ENCODE peak calls at places on chromosomes 6 and 20, in five cellular contexts. One of them, this sample, is unnamed.

GRCh38 chr6:4512101-4512500 is 264.1 kb upstream of the CDYL start:
- DNase-seq in left lung: no peak
- DNase-seq in caudate nucleus: no peak
- DNase-seq in fibroblast of lung: no peak
- DNase-seq in GM23338: no peak
- DNase-seq in this sample: no peak

GRCh38 chr6:46299253-46299652 is 128.5 kb upstream of the ENPP5 start:
- DNase-seq in GM23338: no peak
- DNase-seq in caudate nucleus: no peak
- DNase-seq in fibroblast of lung: no peak
- DNase-seq in left lung: no peak
- DNase-seq in this sample: no peak

GRCh38 chr6:151680846-151681425 is 126.5 kb upstream of the ESR1 start:
- DNase-seq in GM23338: no peak
- DNase-seq in caudate nucleus: no peak
- DNase-seq in left lung: peak
- DNase-seq in fibroblast of lung: no peak
- DNase-seq in this sample: no peak

GRCh38 chr20:51460163-51460562 is 82.4 kb downstream of the NFATC2 start:
- DNase-seq in GM23338: no peak
- DNase-seq in left lung: no peak
- DNase-seq in fibroblast of lung: no peak
- DNase-seq in caudate nucleus: no peak
- DNase-seq in this sample: no peak

GRCh38 chr6:119312875-119313338 is 36.7 kb downstream of the MAN1A1 start:
- DNase-seq in GM23338: no peak
- DNase-seq in left lung: no peak
- DNase-seq in fibroblast of lung: no peak
- DNase-seq in caudate nucleus: no peak
- DNase-seq in this sample: no peak

GRCh38 chr6:43221046-43221773 is 8.1 kb downstream of the DNPH1 start:
- DNase-seq in left lung: peak
- DNase-seq in fibroblast of lung: peak
- DNase-seq in GM23338: no peak
- DNase-seq in caudate nucleus: no peak
- DNase-seq in this sample: no peak

GRCh38 chr20:34001378-34001777 is 7.7 kb downstream of the RALY start:
- DNase-seq in left lung: no peak
- DNase-seq in fibroblast of lung: peak
- DNase-seq in GM23338: no peak
- DNase-seq in caudate nucleus: no peak
- DNase-seq in this sample: no peak

GRCh38 chr6:117463762-117464665 is 18.5 kb upstream of the DCBLD1 start:
- DNase-seq in caudate nucleus: no peak
- DNase-seq in fibroblast of lung: peak
- DNase-seq in left lung: no peak
- DNase-seq in GM23338: no peak
- DNase-seq in this sample: no peak

GRCh38 chr6:32424584-32424983 is 15.1 kb upstream of the HLA-DRA start:
- DNase-seq in left lung: no peak
- DNase-seq in caudate nucleus: no peak
- DNase-seq in fibroblast of lung: no peak
- DNase-seq in GM23338: no peak
- DNase-seq in this sample: no peak

GRCh38 chr6:35202066-35202546 is 11.7 kb upstream of the SCUBE3 start:
- DNase-seq in caudate nucleus: no peak
- DNase-seq in left lung: no peak
- DNase-seq in GM23338: peak
- DNase-seq in fibroblast of lung: no peak
- DNase-seq in this sample: no peak

GRCh38 chr6:87832025-87832825 is 130.2 kb upstream of the AKIRIN2 start:
- DNase-seq in GM23338: peak
- DNase-seq in caudate nucleus: no peak
- DNase-seq in fibroblast of lung: peak
- DNase-seq in left lung: no peak
- DNase-seq in this sample: no peak

GRCh38 chr6:34094474-34095135 is 51.3 kb downstream of the GRM4 start:
- DNase-seq in GM23338: no peak
- DNase-seq in fibroblast of lung: no peak
- DNase-seq in caudate nucleus: no peak
- DNase-seq in left lung: no peak
- DNase-seq in this sample: no peak

GRCh38 chr6:15987569-15987968 is 141.3 kb upstream of the MYLIP start:
- DNase-seq in GM23338: peak
- DNase-seq in left lung: no peak
- DNase-seq in caudate nucleus: peak
- DNase-seq in fibroblast of lung: peak
- DNase-seq in this sample: no peak

GRCh38 chr6:24766685-24767462 is 7.9 kb upstream of the GMNN start:
- DNase-seq in GM23338: no peak
- DNase-seq in fibroblast of lung: peak
- DNase-seq in left lung: no peak
- DNase-seq in caudate nucleus: no peak
- DNase-seq in this sample: no peak

GRCh38 chr20:50577175-50578018 is 67.2 kb downstream of the PTPN1 start:
- DNase-seq in fibroblast of lung: no peak
- DNase-seq in left lung: no peak
- DNase-seq in caudate nucleus: no peak
- DNase-seq in GM23338: no peak
- DNase-seq in this sample: no peak

GRCh38 chr6:8243462-8243861 is 141.1 kb upstream of the EEF1E1 start:
- DNase-seq in caudate nucleus: no peak
- DNase-seq in left lung: no peak
- DNase-seq in fibroblast of lung: peak
- DNase-seq in GM23338: no peak
- DNase-seq in this sample: no peak

GRCh38 chr6:39758905-39759605 is 33.1 kb upstream of the DAAM2 start:
- DNase-seq in GM23338: no peak
- DNase-seq in left lung: no peak
- DNase-seq in fibroblast of lung: no peak
- DNase-seq in caudate nucleus: no peak
- DNase-seq in this sample: no peak

DNA sequence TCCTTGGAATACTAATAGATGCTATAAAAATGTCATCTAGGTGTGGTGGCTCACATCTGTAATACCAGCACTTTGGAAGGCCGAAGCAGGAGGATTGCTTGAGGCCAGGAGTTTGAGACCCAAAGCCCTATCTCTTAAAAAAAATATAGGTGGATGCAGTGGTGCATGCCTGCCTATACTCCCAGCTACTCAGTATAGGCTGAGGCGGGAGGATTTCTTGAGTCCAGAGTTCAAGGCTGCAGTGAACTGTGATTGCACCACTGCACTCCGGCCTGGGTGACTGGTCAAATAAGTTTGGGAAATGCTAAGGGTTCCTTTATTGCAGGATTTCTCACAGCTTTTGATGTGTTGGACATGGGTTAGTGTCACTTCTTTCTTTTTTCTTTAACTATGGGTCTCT is 261.3 kb downstream of the PLCB1 start:
- DNase-seq in GM23338: no peak
- DNase-seq in caudate nucleus: no peak
- DNase-seq in fibroblast of lung: no peak
- DNase-seq in left lung: peak
- DNase-seq in this sample: no peak
- H3K27ac ChIP-seq in GM23338: no peak
- H3K27ac ChIP-seq in caudate nucleus: no peak
- H3K27ac ChIP-seq in fibroblast of lung: no peak
- H3K27ac ChIP-seq in left lung: no peak
- H3K27ac ChIP-seq in this sample: no peak

GRCh38 chr6:121959501-121959900 is 440.0 kb upstream of the HSF2 start:
- DNase-seq in caudate nucleus: no peak
- DNase-seq in left lung: no peak
- DNase-seq in fibroblast of lung: no peak
- DNase-seq in GM23338: no peak
- DNase-seq in this sample: no peak

GRCh38 chr6:121965739-121966138 is 433.7 kb upstream of the HSF2 start:
- DNase-seq in fibroblast of lung: no peak
- DNase-seq in left lung: no peak
- DNase-seq in GM23338: no peak
- DNase-seq in caudate nucleus: no peak
- DNase-seq in this sample: no peak

GRCh38 chr6:121956782-121957181 is 442.7 kb upstream of the HSF2 start:
- DNase-seq in left lung: no peak
- DNase-seq in caudate nucleus: no peak
- DNase-seq in GM23338: no peak
- DNase-seq in fibroblast of lung: no peak
- DNase-seq in this sample: no peak

GRCh38 chr6:121963826-121964225 is 435.6 kb upstream of the HSF2 start:
- DNase-seq in caudate nucleus: no peak
- DNase-seq in left lung: no peak
- DNase-seq in fibroblast of lung: no peak
- DNase-seq in GM23338: no peak
- DNase-seq in this sample: no peak

DNA sequence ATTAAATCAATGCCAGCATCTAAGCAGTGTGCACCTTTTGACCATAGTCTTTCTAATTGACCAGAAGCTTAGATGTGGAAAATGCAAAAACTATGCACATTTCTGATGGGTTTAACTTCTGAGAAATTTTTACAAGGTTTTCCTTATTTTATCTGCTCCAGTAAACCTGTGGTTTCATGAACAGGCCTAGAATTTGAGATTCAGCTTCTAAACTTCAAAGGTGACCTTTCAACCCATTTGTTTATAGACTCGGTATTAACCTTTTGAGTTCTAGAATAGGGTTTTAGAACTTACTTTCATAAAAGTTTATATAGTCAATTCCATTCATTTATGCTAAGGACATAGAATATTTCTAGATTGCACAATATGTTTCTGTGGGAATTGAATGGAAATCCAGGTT is 437.7 kb upstream of the HSF2 start:
- DNase-seq in left lung: no peak
- DNase-seq in caudate nucleus: no peak
- DNase-seq in fibroblast of lung: no peak
- DNase-seq in GM23338: no peak
- DNase-seq in this sample: no peak
- H3K27ac ChIP-seq in left lung: no peak
- H3K27ac ChIP-seq in caudate nucleus: no peak
- H3K27ac ChIP-seq in fibroblast of lung: no peak
- H3K27ac ChIP-seq in GM23338: no peak
- H3K27ac ChIP-seq in this sample: no peak

DNA sequence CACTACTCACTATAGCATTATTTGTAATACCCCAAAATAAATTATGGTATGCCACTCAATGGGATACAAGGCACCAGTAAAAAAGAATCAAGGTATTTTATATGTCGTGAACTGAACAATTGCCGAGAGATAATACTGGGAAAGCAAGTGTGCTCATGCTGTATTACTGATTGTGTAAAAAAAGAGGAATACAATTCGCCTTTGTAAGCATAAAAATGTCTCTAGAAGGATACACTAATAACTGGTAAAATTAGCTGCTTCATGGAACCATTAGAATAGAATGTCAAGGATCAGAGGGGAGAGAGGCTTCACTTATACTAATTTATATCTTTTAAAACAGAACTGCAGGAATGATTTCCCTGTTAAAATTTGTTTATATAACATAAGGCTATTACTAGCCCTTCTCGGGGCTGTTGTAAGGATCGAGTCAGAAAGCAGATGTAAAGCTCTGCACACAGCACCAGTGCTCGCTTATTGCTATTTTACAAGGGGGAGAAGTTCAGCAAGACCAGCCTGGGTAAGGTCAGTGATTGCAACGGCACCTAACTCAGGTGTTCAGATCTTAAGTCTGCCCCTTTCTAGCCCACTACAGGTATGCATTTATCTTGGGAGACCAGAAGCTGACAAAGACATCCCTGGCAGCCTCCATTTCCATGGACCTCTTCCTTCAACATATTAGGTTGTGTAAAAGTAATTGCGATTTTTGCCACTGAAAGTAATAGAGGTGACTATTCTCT is 61.6 kb downstream of the MYH7B start:
- DNase-seq in left lung: no peak
- DNase-seq in GM23338: no peak
- DNase-seq in fibroblast of lung: no peak
- DNase-seq in caudate nucleus: no peak
- DNase-seq in this sample: no peak
- H3K27ac ChIP-seq in left lung: no peak
- H3K27ac ChIP-seq in GM23338: no peak
- H3K27ac ChIP-seq in fibroblast of lung: peak
- H3K27ac ChIP-seq in caudate nucleus: no peak
- H3K27ac ChIP-seq in this sample: peak

GRCh38 chr20:35187584-35188190 is 15.8 kb downstream of the PROCR start:
- DNase-seq in left lung: no peak
- DNase-seq in fibroblast of lung: no peak
- DNase-seq in GM23338: no peak
- DNase-seq in caudate nucleus: no peak
- DNase-seq in this sample: no peak
- H3K27ac ChIP-seq in left lung: no peak
- H3K27ac ChIP-seq in fibroblast of lung: no peak
- H3K27ac ChIP-seq in GM23338: no peak
- H3K27ac ChIP-seq in caudate nucleus: no peak
- H3K27ac ChIP-seq in this sample: no peak

GRCh38 chr6:131756039-131756438 is 45.2 kb upstream of the CTAGE9 start:
- DNase-seq in caudate nucleus: no peak
- DNase-seq in GM23338: no peak
- DNase-seq in left lung: no peak
- DNase-seq in fibroblast of lung: peak
- DNase-seq in this sample: no peak
- H3K27ac ChIP-seq in caudate nucleus: no peak
- H3K27ac ChIP-seq in GM23338: no peak
- H3K27ac ChIP-seq in left lung: no peak
- H3K27ac ChIP-seq in fibroblast of lung: peak
- H3K27ac ChIP-seq in this sample: no peak

GRCh38 chr6:137751768-137752560 is 115.1 kb upstream of the TNFAIP3 start:
- DNase-seq in fibroblast of lung: no peak
- DNase-seq in left lung: no peak
- DNase-seq in GM23338: no peak
- DNase-seq in caudate nucleus: peak
- DNase-seq in this sample: no peak
- H3K27ac ChIP-seq in fibroblast of lung: no peak
- H3K27ac ChIP-seq in left lung: no peak
- H3K27ac ChIP-seq in GM23338: no peak
- H3K27ac ChIP-seq in caudate nucleus: no peak
- H3K27ac ChIP-seq in this sample: no peak

DNA sequence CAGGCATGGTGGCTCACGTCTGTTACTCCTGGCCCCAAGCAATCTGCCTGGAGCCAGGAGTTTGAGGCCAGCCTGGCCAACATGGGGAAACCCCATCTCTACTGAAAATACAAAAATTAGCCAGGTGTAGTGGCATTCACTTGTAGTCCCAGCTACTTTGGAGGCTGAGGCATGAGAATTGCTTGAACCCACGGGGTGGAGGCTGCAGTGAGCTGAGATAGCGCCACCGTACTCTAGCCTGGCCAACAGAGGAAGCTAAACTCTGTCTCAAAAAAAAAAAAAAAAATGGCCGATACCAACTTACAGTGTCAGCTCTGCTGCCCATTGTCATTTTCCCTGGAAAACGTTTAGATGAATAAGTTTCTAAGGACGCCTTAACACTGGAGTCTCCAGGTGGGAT is 489.9 kb downstream of the TFAP2A start:
- DNase-seq in left lung: no peak
- DNase-seq in fibroblast of lung: no peak
- DNase-seq in GM23338: no peak
- DNase-seq in caudate nucleus: no peak
- DNase-seq in this sample: no peak
- H3K27ac ChIP-seq in left lung: no peak
- H3K27ac ChIP-seq in fibroblast of lung: no peak
- H3K27ac ChIP-seq in GM23338: no peak
- H3K27ac ChIP-seq in caudate nucleus: no peak
- H3K27ac ChIP-seq in this sample: no peak